ENCODE peak calls at places on chromosomes 3 and 15, in five cellular contexts. M is RWPE1, C is A549, Y is GM06990, S is cardiac muscle cell. H is an unnamed sample.

GRCh38 chr3:64327039-64327804 is 102.0 kb upstream of the PRICKLE2 start:
- DNase-seq in Y (no peak), M (no peak), C (no peak), S (peak; percentile 78), H (no peak)

GRCh38 chr15:27456807-27457206 is 485.8 kb downstream of the GABRG3 start:
- DNase-seq in Y (no peak), S (no peak), M (no peak), C (no peak), H (no peak)

GRCh38 chr3:119294889-119295769 is 946 bp downstream of the ARHGAP31 start:
- DNase-seq in M (peak; percentile 21), S (peak; percentile 56), Y (peak; percentile 63), C (peak; percentile 28), H (peak; percentile 44)

GRCh38 chr3:142263126-142263525 is 37.7 kb upstream of the GK5 start:
- DNase-seq in C (no peak), M (no peak), Y (no peak), S (no peak), H (no peak)

GRCh38 chr3:128551872-128552271 is 58.9 kb upstream of the GATA2 start:
- DNase-seq in M (no peak), Y (no peak), S (no peak), C (no peak), H (no peak)

GRCh38 chr15:101105059-101105851 is 146.6 kb downstream of the CHSY1 start:
- DNase-seq in M (no peak), S (no peak), Y (no peak), C (no peak), H (no peak)

GRCh38 chr3:66153961-66154923 is 66.6 kb upstream of the SLC25A26 start:
- DNase-seq in C (no peak), S (peak; percentile 52), M (no peak), Y (no peak), H (no peak)

GRCh38 chr15:70269331-70269911 is 171.7 kb upstream of the TLE3 start:
- DNase-seq in S (no peak), C (no peak), Y (no peak), M (no peak), H (no peak)

GRCh38 chr3:133535971-133536634 is 37.4 kb upstream of the CDV3 start:
- DNase-seq in S (peak; percentile 94), M (peak; percentile 81), C (peak; percentile 69), Y (no peak), H (no peak)

GRCh38 chr3:188320757-188321156 is 166.8 kb downstream of the LPP start:
- DNase-seq in M (no peak), Y (no peak), S (no peak), C (no peak), H (no peak)

GRCh38 chr3:4719011-4719649 is 226.0 kb downstream of the ITPR1 start:
- DNase-seq in C (no peak), Y (no peak), S (no peak), M (no peak), H (no peak)

GRCh38 chr3:14234197-14235002 is 55.8 kb downstream of the LSM3 start:
- DNase-seq in C (no peak), M (peak; percentile 80), S (no peak), Y (no peak), H (no peak)

DNA sequence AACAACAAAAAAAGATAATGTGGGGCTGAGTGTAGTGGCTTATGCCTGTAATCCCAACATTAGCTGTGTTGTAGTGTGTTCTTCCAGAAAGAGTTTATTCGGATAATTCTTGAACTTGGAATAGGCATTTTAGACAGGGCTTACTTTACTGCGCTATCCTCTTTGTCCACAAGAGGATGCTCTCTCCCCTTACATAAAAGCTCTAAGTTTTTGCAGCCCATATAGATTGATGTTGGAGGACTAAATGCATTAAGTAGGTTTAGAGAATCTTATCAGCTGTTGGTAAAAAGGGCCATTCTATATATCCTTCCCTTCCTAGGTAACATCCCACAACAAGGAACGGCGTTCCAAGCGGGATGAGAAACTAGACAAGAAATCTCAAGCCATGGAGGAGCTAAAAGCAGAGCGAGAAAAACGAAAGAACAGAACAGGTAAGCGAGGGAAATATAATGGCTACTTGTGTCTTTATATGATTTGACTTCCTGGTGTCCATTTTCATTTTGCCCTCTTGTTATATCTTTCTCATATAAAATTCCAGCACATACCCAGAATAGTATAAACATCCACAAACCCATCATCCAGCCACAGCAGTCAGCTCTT is 27.8 kb upstream of the ITPKA start:
- DNase-seq in M (peak; percentile 64), C (peak; percentile 56), Y (no peak), S (peak; percentile 76), H (peak; percentile 58)
- TF ChIP-seq CTCF in M (peak; percentile 99), C (peak; percentile 80), Y (peak; percentile 99), S (peak; percentile 99), H (peak; percentile 89)

GRCh38 chr3:113963879-113964278 is 16.1 kb downstream of the ZDHHC23 start:
- DNase-seq in S (no peak), C (no peak), M (no peak), Y (no peak), H (no peak)

GRCh38 chr3:113968986-113969385 is 21.2 kb downstream of the ZDHHC23 start:
- DNase-seq in Y (no peak), C (no peak), S (peak; percentile 83), M (no peak), H (no peak)

GRCh38 chr3:113966172-113966571 is 18.4 kb downstream of the ZDHHC23 start:
- DNase-seq in C (no peak), M (no peak), S (no peak), Y (no peak), H (no peak)
- TF ChIP-seq CTCF in C (no peak), M (no peak), S (no peak), Y (no peak), H (no peak)

GRCh38 chr15:51801391-51801835 is 28.0 kb upstream of the TMOD3 start:
- DNase-seq in Y (no peak), S (peak; percentile 62), C (peak; percentile 69), M (peak; percentile 26), H (peak; percentile 8)
- TF ChIP-seq CTCF in Y (peak; percentile 70), S (peak; percentile 72), C (peak; percentile 62), M (peak; percentile 52), H (peak; percentile 59)

GRCh38 chr15:61049934-61050333 is 179.2 kb downstream of the RORA start:
- DNase-seq in S (peak; percentile 41), M (peak; percentile 15), C (peak; percentile 11), Y (peak; percentile 10), H (no peak)
- TF ChIP-seq CTCF in S (no peak), M (no peak), C (no peak), Y (no peak), H (no peak)

GRCh38 chr3:79086514-79086913 is 681.3 kb downstream of the ROBO1 start:
- DNase-seq in Y (no peak), S (peak; percentile 73), M (peak; percentile 16), C (peak; percentile 63), H (peak; percentile 17)
- TF ChIP-seq CTCF in Y (peak; percentile 80), S (peak; percentile 82), M (peak; percentile 81), C (peak; percentile 61), H (peak; percentile 85)

GRCh38 chr3:159781867-159782266 is 206.8 kb upstream of the IL12A start:
- DNase-seq in M (no peak), C (no peak), S (no peak), Y (no peak), H (no peak)
- TF ChIP-seq CTCF in M (no peak), C (peak; percentile 17), S (no peak), Y (peak; percentile 4), H (no peak)

DNA sequence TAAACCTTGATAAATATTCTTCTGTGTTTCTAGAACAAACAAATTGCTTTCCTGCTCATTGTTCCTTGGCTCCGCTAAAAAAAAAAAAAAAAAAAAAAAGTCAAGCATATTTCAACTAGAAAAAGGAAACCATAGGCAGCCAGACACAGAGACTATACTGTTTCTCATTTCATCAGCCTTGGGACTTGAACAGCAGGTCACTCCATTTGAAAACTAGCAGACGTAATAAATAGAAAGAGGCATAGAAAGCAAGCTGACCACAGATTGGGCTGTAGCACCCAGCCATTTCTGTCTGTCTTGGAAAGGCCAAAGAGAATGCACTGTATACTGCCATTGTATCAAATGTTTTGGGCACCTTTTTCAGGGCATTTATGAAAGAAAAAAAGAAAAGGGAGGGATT is 697.1 kb downstream of the NLGN1 start:
- DNase-seq in Y (no peak), C (no peak), M (no peak), S (no peak), H (no peak)
- TF ChIP-seq CTCF in Y (no peak), C (no peak), M (no peak), S (no peak), H (no peak)

GRCh38 chr15:38010390-38010789 is 76.0 kb downstream of the TMCO5A start:
- DNase-seq in C (no peak), S (no peak), Y (no peak), M (no peak), H (no peak)
- TF ChIP-seq CTCF in C (no peak), S (no peak), Y (no peak), M (no peak), H (no peak)

GRCh38 chr15:74505837-74506514 is 35.0 kb upstream of the ARID3B start:
- DNase-seq in Y (no peak), S (no peak), M (no peak), C (no peak), H (no peak)
- TF ChIP-seq CTCF in Y (no peak), S (no peak), M (no peak), C (no peak), H (no peak)

H was measured in GM13977.